ENCODE peak calls at places on chromosomes 7 and 10, in four cellular contexts. C is endothelial cell of umbilical vein, T is IMR-90, R is transverse colon. V is an unnamed sample.

GRCh38 chr7:6392712-6393666 is 54.8 kb downstream of the DAGLB start:
- DNase-seq in C (peak), T (peak), R (peak), V (peak)

GRCh38 chr7:100034871-100035510 is 14.6 kb upstream of the ZSCAN21 start:
- DNase-seq in C (peak), T (peak), R (no peak), V (no peak)

GRCh38 chr7:20157456-20157855 is 59.7 kb downstream of the MACC1 start:
- DNase-seq in C (no peak), T (no peak), R (no peak), V (no peak)

GRCh38 chr7:95899919-95900513 is 127.7 kb downstream of the DYNC1I1 start:
- DNase-seq in C (no peak), T (no peak), R (no peak), V (no peak)

GRCh38 chr10:46228076-46229071 is 58.4 kb upstream of the ANTXRL start:
- DNase-seq in C (peak), T (peak), R (peak), V (peak)

GRCh38 chr7:35725280-35725680 is 30.3 kb upstream of the HERPUD2 start:
- DNase-seq in C (no peak), T (no peak), R (peak), V (no peak)

GRCh38 chr10:126634915-126635314 is 35.6 kb downstream of the C10orf90 start:
- DNase-seq in C (no peak), T (no peak), R (no peak), V (no peak)

GRCh38 chr10:56095506-56096225 is 265.4 kb downstream of the ZWINT start:
- DNase-seq in C (no peak), T (no peak), R (no peak), V (no peak)

GRCh38 chr7:97215556-97215955 is 98.1 kb downstream of the SDHAF3 start:
- DNase-seq in C (no peak), T (no peak), R (peak), V (peak)

GRCh38 chr7:55286666-55287065 is 78.5 kb upstream of the LANCL2 start:
- DNase-seq in C (no peak), T (no peak), R (no peak), V (no peak)

GRCh38 chr10:91596821-91597396 is 36.0 kb downstream of the PPP1R3C start:
- DNase-seq in C (peak), T (peak), R (no peak), V (no peak)

GRCh38 chr10:132464256-132465192 is 67.5 kb downstream of the PWWP2B start:
- DNase-seq in C (no peak), T (no peak), R (peak), V (no peak)

GRCh38 chr7:156612930-156613329 is 27.6 kb upstream of the RNF32 start:
- DNase-seq in C (no peak), T (no peak), R (no peak), V (no peak)

GRCh38 chr7:89607797-89608196 is 546.5 kb upstream of the STEAP1 start:
- DNase-seq in C (no peak), T (no peak), R (no peak), V (no peak)

GRCh38 chr7:124101173-124101768 is 68.4 kb upstream of the TMEM229A start:
- DNase-seq in C (peak), T (peak), R (no peak), V (peak)

GRCh38 chr7:102297487-102298218 is 11.0 kb downstream of the SH2B2 start:
- DNase-seq in C (no peak), T (no peak), R (no peak), V (no peak)

GRCh38 chr7:102294589-102294988 is 7.9 kb downstream of the SH2B2 start:
- DNase-seq in C (no peak), T (no peak), R (no peak), V (no peak)

GRCh38 chr7:102295346-102296178 is 8.9 kb downstream of the SH2B2 start:
- DNase-seq in C (no peak), T (no peak), R (no peak), V (no peak)

GRCh38 chr7:102296514-102296913 is 9.8 kb downstream of the SH2B2 start:
- DNase-seq in C (no peak), T (no peak), R (no peak), V (no peak)

DNA sequence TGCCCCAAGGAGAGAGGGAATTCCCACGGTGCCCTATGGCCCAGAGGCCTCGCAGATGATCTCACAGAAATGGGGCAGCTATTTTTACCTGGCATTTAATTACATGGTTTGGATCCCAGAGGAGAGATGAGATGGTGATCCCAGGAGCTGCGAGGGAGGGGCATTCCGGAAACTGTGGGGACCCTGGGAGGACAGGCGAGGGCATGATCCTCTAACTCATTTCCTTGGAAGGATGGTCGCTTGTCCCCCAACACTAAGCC is 9.4 kb downstream of the SH2B2 start:
- DNase-seq in C (no peak), T (no peak), R (no peak), V (no peak)
- TF ChIP-seq POLR2A in C (no peak), T (no peak), R (no peak), V (no peak)

GRCh38 chr7:34145603-34146002 is 240.3 kb downstream of the BMPER start:
- DNase-seq in C (no peak), T (no peak), R (no peak), V (no peak)

GRCh38 chr7:34138483-34138882 is 233.1 kb downstream of the BMPER start:
- DNase-seq in C (no peak), T (no peak), R (no peak), V (no peak)

DNA sequence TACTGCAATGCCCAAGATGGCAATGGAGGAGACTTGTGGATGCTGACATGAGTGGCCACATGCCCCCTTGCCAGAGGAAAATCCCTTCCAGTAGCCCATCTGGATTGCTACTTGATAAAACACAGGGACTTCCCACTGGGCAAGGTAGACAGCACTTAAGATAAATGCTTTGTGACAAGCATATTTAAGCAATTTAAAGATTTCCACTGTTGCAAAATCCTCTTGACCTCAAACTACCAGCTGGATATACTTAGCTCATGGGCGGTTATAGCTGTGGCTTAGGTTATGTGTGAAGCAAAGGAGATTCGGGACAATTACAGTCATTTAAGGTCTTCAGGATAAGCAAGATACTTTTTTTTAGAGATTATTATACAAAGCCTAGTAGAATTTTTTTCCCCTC is 238.1 kb downstream of the BMPER start:
- DNase-seq in C (no peak), T (peak), R (no peak), V (no peak)
- TF ChIP-seq POLR2A in C (no peak), T (no peak), R (no peak), V (no peak)

DNA sequence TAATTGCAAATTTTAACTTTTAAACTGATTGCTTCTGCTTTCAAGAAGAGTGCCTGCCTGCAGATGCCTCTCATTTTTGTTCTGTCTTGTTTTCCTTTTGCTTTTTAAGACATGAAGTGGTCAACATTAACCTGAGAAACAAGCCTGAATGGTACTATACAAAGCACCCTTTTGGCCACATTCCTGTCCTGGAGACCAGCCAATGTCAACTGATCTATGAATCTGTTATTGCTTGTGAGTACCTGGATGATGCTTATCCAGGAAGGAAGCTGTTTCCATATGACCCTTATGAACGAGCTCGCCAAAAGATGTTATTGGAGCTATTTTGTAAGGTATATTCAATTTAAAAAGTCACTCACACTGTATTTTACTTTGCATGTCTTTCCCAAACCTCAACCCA is 8.8 kb downstream of the GSTO2 start:
- DNase-seq in C (no peak), T (no peak), R (peak), V (no peak)
- TF ChIP-seq POLR2A in C (no peak), T (no peak), R (no peak), V (no peak)

DNA sequence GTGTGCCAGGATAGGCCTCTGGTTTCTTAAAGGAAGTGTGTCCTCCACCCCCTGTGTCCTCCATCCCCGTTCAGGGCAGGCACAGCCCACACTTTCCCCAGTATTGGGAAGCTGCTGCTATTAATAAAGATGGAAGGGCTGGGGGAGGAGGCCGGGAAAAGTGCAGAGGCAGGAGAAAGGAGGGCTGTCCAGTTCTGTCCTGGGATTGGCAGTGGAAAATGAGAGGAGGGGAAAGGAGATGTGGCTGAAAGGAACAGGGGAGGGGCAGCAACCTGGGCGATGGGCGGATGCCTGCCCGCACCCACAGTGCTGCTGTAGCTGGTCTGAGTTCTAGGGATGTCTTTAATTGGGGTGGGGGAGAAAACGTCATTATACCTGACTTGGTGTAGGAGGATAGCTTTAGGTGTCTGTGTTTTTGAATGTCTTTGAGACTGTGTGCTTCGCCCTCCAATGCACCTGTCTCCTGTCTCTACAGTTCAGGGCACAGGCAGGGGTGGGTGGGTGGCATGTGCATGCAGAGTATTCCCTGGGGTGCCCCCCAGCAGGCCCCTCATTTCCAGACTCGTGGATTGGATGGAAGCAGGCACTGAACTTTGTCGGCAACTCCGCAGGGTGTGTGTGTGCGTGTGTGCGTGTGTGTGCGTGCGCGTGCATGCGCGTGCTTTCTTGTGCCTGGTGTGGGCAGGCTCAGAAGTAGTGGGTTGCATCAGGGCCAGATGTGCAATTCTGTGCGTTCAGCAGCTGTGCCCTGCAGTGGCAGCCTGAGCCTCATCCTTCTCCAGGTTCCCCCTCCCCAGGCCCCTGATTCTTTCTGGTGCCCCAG is 2.5 kb downstream of the TRIM8 start:
- DNase-seq in C (no peak), T (peak), R (peak), V (peak)
- TF ChIP-seq POLR2A in C (peak), T (no peak), R (no peak), V (no peak)

DNA sequence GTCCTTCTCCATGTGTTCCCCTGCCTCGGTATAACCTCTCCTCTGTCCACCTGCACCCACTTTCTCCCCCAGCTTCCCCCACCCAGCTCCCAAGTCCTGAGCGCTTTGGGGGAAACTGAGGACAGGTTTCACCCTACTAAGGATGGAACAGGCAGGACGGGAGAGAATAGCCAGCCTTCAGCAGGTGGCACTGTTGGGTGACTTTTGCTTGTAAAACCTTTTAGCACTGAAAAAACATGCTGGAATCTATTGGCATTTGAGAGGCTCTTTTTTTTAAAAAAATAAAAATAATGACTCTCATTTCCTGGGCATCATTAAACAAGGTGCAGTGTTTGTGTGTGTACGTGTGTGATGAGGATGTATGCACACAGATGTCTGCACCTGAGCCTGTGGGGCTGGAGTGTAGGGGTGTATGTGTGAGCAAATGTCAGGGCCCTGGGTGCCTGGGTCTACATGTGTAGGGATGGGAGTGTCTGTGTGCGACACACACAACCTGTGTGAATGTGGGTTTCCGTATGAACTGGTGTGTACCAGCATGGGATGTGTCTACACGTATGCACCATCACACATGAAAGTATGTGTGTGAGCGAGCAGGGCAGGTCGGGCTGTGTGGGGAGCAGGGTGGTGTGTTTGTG is 177.9 kb downstream of the RPS24 start:
- DNase-seq in C (peak), T (peak), R (no peak), V (peak)
- TF ChIP-seq POLR2A in C (no peak), T (no peak), R (no peak), V (no peak)

GRCh38 chr10:99619851-99620712 is at the start of gene SLC25A28:
- DNase-seq in C (peak), T (peak), R (peak), V (peak)

GRCh38 chr10:99620713-99621453 is 644 bp upstream of the SLC25A28 start:
- DNase-seq in C (peak), T (peak), R (peak), V (peak)

GRCh38 chr10:99619090-99619800 is 994 bp downstream of the SLC25A28 start:
- DNase-seq in C (peak), T (peak), R (no peak), V (peak)

GRCh38 chr10:99623919-99624318 is 3.7 kb upstream of the SLC25A28 start:
- DNase-seq in C (no peak), T (no peak), R (no peak), V (no peak)

GRCh38 chr10:99621454-99622246 is 1.4 kb upstream of the SLC25A28 start:
- DNase-seq in C (no peak), T (no peak), R (no peak), V (peak)
- TF ChIP-seq POLR2A in C (peak), T (no peak), R (peak), V (peak)

GRCh38 chr7:65981965-65982792 is at the start of gene GUSB:
- DNase-seq in C (peak), T (peak), R (peak), V (peak)
- TF ChIP-seq POLR2A in C (peak), T (no peak), R (peak), V (peak)

GRCh38 chr10:43679509-43679908 is 30.8 kb upstream of the ZNF32 start:
- DNase-seq in C (no peak), T (no peak), R (peak), V (no peak)
- TF ChIP-seq POLR2A in C (no peak), T (no peak), R (no peak), V (no peak)

DNA sequence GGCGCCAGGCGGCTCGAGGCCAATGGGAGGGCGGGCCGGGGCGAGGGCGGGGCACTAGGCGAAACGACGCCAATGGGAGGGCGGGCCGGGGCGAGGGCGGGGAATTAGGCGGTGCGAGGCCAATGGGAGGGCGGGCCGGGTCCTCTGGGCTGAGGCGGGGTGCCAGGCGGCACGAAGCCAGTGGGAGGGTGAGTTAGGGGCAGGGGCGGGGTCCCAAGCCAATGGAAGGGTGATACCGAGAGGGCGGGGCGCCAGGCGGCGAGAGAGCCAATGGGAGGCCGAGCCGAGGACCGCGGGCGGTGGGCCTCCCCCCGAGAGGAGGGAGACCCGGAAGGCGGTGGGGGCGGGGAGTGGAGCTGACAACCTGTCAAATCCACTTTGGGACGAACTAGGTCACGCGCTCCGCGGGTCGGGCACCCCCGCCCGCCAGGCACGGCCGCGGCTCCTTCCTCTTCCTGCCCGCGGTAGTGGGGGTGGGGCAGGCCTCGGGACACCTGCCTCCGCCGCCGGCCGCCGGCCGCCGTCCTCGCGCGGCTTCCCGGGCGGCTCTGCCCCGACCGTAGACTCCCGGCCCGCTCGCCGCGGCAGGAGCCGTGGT is 28.0 kb upstream of the KMT2C start:
- DNase-seq in C (peak), T (peak), R (peak), V (peak)
- TF ChIP-seq POLR2A in C (peak), T (peak), R (no peak), V (peak)

DNA sequence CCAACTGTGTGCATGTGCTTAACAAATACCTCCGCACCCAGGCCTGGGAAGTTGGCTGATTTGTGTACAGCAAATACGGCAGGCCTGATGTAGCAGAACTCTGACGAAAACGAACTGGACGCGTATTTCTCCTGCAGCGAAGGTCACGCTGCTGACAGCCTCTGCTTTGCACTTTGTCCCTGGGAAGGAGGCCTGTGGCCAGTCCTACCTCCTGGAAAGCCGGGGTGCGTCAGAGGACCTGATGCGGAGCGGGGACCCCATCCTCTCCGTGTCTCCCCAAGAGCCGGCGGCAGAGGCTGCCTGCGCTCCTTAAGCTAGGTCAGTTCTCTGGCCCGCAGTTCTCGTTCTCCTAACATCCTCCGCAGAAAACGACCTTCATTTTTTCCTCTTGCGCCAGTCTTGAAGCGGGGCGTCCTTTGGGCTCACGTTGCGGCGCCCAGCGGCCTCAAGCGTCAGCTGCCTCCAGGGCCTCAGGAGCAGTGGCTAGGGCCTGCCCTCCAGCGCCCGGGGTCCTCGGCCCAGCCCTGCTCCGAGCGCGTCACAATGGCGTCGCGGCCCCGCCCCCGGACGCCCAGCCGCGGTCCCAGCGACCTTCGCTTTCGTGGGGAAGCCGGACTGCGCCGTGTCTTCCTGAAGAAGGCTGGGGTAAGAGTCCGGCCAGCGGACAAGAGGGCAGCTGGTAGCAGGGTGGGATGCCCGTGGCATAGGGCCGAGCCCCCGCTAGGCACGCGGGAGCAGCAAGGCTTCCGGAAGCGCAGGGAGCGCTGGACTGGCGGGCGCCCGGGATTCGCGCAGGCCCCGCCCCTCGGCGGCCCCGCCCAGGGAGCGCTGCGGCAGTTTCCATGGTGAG is at the start of gene ZNF487:
- DNase-seq in C (peak), T (peak), R (peak), V (peak)
- TF ChIP-seq POLR2A in C (peak), T (peak), R (peak), V (peak)